ENCODE peak calls at places on chromosomes 2 and 18, in five cellular contexts. P is Panc1, R is transverse colon, Q is HCT116, X is breast epithelium. T is an unnamed sample.

GRCh38 chr2:122100371-122101150 is 345.1 kb downstream of the TSN start:
- DNase-seq in P (no peak), R (no peak), Q (no peak), X (no peak), T (no peak)

GRCh38 chr2:154507186-154507585 is 191.3 kb upstream of the KCNJ3 start:
- DNase-seq in P (no peak), R (no peak), Q (peak), X (no peak), T (no peak)

GRCh38 chr2:184419744-184420143 is 178.6 kb upstream of the ZNF804A start:
- DNase-seq in P (no peak), R (no peak), Q (no peak), X (no peak), T (no peak)

GRCh38 chr2:99900589-99900988 is 241.8 kb downstream of the AFF3 start:
- DNase-seq in P (no peak), R (no peak), Q (no peak), X (no peak), T (no peak)

GRCh38 chr18:79522451-79523220 is 126.9 kb downstream of the NFATC1 start:
- DNase-seq in P (no peak), R (peak), Q (no peak), X (peak), T (no peak)

GRCh38 chr2:119760237-119760807 is 600 bp downstream of the PTPN4 start:
- DNase-seq in P (no peak), R (peak), Q (no peak), X (peak), T (peak)

GRCh38 chr2:57906152-57906732 is 140.4 kb upstream of the VRK2 start:
- DNase-seq in P (peak), R (no peak), Q (no peak), X (no peak), T (no peak)

GRCh38 chr2:218732761-218733158 is 22.1 kb downstream of the TTLL4 start:
- DNase-seq in P (no peak), R (no peak), Q (no peak), X (no peak), T (no peak)

GRCh38 chr18:21406111-21406510 is 164.1 kb downstream of the GREB1L start:
- DNase-seq in P (no peak), R (no peak), Q (no peak), X (no peak), T (no peak)

GRCh38 chr2:102273619-102274211 is 37.6 kb upstream of the IL1RL1 start:
- DNase-seq in P (no peak), R (no peak), Q (no peak), X (no peak), T (no peak)

GRCh38 chr2:85132834-85133637 is at the start of gene TCF7L1:
- DNase-seq in P (peak), R (peak), Q (peak), X (peak), T (peak)
- H3K27ac ChIP-seq in P (peak), R (peak), Q (peak), X (peak), T (peak)

GRCh38 chr2:88832256-88832991 is 141.0 kb downstream of the RPIA start:
- DNase-seq in P (no peak), R (peak), Q (no peak), X (no peak), T (no peak)
- TF ChIP-seq CTCF in P (no peak), R (no peak), Q (peak), X (no peak), T (no peak)

DNA sequence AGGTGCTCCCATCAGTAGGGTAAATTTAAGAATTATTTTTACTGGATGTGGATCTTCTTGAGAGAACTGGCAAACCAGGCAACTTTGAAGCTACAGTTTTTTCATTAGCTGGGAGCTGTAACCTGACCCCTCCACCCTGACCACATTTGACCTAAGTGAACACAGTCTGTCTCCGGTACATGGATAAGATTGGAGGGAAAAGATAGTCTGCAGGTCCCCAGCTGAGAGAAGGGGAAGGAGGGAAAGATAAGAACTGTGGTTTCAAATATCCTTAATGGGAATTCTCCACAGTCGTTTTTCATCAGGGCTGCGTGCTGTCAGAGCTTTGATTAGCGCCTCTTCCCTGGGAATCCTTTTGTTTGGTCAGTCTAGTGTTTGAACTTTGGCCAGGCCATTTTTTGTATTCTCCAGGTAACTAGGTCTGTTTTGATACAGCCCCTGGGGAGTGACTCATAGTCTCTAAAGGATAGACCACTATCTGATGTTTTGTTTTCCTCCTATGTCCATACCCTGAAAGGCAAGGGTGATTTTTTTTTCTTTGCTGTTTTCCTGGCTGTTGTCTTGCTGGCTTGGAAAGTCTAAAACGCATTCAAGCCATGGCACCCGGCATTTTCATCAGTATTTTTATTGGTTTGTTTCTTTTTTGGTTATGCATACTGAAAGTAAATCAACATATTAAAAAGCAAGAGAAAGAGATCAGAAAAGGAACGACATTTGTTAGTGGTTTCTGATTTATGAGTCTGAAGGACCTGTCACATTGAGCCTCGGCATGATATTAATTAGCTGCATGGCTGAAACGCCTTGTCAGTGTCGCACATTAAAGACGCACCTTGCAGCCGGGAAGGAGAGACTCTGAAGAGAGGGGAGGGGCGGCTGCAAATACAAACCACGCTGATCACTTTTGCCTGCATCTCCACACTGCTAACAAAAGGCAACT is 183.4 kb upstream of the FN1 start:
- DNase-seq in P (no peak), R (no peak), Q (peak), X (no peak), T (no peak)
- TF ChIP-seq POLR2AphosphoS5 in P (no peak), R (no peak), Q (no peak), X (no peak), T (no peak)

DNA sequence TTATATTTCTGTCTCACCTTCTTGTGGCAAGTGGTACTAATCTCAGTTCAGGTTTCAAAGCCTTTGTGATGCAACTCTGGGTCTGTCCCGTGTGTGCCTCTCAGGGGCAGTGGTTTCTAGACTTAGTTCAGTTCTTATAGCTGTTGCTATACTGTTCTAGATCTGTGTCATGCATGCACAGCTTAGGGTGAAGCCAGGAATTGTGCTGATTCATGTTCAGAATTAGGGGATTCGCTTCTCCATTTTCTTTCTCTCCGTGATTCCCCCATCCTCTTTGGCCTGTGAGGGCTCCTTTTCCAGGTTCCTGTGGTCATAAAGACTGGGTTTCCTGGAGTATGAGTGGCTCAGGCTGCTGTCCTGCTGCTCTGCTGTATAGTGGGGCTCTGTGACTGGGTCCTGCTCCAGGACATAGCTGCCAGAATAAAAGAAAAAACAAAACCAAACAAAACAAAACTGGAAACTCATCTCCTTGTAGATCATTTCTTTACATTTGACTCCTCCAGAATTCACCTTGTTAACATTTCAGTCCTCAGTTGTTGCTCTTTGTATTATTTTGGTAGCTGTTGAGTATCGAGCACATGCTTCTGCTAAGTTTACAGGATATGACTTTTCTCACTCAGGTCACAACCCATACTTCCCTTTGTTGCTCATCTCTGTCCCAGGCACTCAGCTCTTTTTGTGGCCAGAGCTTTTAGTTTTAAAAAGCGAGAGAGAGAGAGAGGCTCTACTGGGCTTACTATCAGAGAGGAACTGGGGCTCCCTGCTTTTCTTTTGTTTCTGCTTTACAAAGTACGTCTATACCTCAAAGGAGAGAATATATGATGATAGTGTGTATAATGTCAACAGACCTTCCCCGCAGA is 34.2 kb downstream of the CERS6 start:
- DNase-seq in P (no peak), R (no peak), Q (no peak), X (no peak), T (no peak)
- H3K27ac ChIP-seq in P (peak), R (peak), Q (no peak), X (peak), T (peak)

DNA sequence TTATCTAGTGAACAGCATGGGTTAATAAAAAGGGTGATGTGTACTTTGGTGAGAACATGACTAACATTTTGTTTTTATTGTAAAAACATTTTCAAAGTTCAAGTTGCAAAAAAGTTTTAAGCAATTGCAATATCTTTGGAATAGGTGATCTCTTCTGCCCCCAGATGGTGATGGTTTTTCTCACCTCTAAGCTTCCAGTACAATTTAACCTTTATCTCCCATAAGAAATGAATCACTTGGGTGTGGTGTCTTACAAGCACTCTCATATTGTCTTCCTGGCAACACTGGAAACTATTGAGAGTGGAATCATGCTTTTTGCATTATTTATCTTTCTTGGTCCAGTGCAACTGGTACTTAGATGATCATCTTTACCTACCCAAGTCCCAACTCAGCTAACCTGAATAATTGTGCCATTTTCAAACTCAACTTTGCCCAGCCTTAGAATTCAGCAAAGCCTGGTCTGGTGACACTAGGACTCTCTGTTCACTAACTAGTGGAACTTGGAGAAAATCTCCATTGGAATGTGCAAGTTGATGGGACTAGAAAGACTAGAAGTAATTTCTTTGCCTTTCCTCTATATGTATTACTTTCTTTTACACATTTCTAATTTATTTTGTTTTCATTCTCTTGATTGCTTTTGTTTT is 964.6 kb upstream of the ZEB2 start:
- DNase-seq in P (peak), R (no peak), Q (peak), X (no peak), T (no peak)
- TF ChIP-seq CTCF in P (no peak), R (no peak), Q (peak), X (no peak), T (no peak)

T was measured in stomach.